ENCODE peak calls at places on chromosomes 13 and 19, in nine cellular contexts. B is ascending aorta, G is fibroblast of the aortic adventitia, Z is AG10803, C is kidney epithelial cell, X is hepatocyte, Q is upper lobe of right lung, N is HL-60, U is cardiac fibroblast. K is an unnamed sample.

GRCh38 chr13:43988302-43988701 is 108.6 kb downstream of the LACC1 start:
- DNase-seq in B (no peak), G (peak), Z (no peak), C (no peak), X (no peak), Q (no peak), N (no peak), U (peak), K (no peak)

GRCh38 chr19:48900477-48901452 is 653 bp downstream of the NUCB1 start:
- DNase-seq in B (no peak), G (peak), Z (peak), C (no peak), X (no peak), Q (no peak), N (peak), U (peak), K (no peak)

GRCh38 chr13:113573065-113573464 is 11.5 kb upstream of the TFDP1 start:
- DNase-seq in B (no peak), G (no peak), Z (no peak), C (no peak), X (no peak), Q (no peak), N (no peak), U (no peak), K (no peak)

GRCh38 chr19:13033819-13034611 is 38.7 kb downstream of the NFIX start:
- DNase-seq in B (peak), G (peak), Z (peak), C (no peak), X (peak), Q (peak), N (peak), U (peak), K (no peak)

GRCh38 chr19:16400911-16401675 is 70.7 kb downstream of the EPS15L1 start:
- DNase-seq in B (peak), G (peak), Z (peak), C (no peak), X (no peak), Q (no peak), N (no peak), U (no peak), K (no peak)

GRCh38 chr19:1123381-1123780 is 19.6 kb downstream of the GPX4 start:
- DNase-seq in B (no peak), G (no peak), Z (no peak), C (no peak), X (no peak), Q (no peak), N (no peak), U (no peak), K (no peak)

GRCh38 chr13:98997738-98998641 is 20.1 kb upstream of the DOCK9 start:
- DNase-seq in B (no peak), G (peak), Z (peak), C (peak), X (no peak), Q (no peak), N (no peak), U (no peak), K (no peak)

GRCh38 chr19:31109626-31110025 is 239.6 kb downstream of the TSHZ3 start:
- DNase-seq in B (no peak), G (no peak), Z (no peak), C (no peak), X (no peak), Q (no peak), N (no peak), U (no peak), K (no peak)

GRCh38 chr13:23993439-23993980 is 96.2 kb upstream of the C1QTNF9B start:
- DNase-seq in B (no peak), G (no peak), Z (no peak), C (no peak), X (no peak), Q (no peak), N (no peak), U (peak), K (no peak)

GRCh38 chr13:26482451-26483197 is 74.9 kb upstream of the WASF3 start:
- DNase-seq in B (peak), G (peak), Z (peak), C (no peak), X (peak), Q (no peak), N (peak), U (peak), K (no peak)

DNA sequence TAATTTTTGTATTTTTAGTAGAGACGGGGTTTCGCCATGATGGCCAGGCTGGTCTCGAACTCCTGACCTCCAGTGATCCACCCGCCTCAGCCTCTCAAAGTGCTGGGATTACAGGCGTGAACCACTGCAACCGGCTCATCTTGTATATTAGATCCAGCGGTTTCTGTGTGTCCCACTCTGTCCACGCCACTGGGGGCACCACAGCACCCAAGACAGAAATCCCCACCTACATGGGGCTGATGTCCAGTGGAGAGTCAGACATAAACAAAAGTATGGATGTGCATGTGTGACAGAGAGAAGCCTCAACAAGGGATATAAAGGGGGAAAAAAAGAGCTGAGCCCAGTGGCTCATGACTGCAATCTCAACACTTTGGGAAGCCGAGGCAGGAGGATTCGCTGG is 65.8 kb upstream of the ADGRE5 start:
- DNase-seq in B (no peak), G (no peak), Z (no peak), C (no peak), X (no peak), Q (no peak), N (no peak), U (no peak), K (no peak)
- TF ChIP-seq CTCF in B (no peak), G (peak), Z (peak), C (no peak), X (no peak), Q (no peak), N (no peak), U (no peak), K (peak)

GRCh38 chr19:56106993-56107392 is 14.1 kb downstream of the ZNF787 start:
- DNase-seq in B (no peak), G (no peak), Z (no peak), C (no peak), X (no peak), Q (no peak), N (no peak), U (no peak), K (no peak)

GRCh38 chr19:56106397-56106849 is 14.7 kb downstream of the ZNF787 start:
- DNase-seq in B (no peak), G (no peak), Z (no peak), C (no peak), X (no peak), Q (no peak), N (no peak), U (no peak), K (no peak)

GRCh38 chr19:56103027-56103614 is 18.0 kb downstream of the ZNF787 start:
- DNase-seq in B (no peak), G (no peak), Z (no peak), C (no peak), X (no peak), Q (no peak), N (no peak), U (no peak), K (no peak)

GRCh38 chr19:56104423-56104822 is 16.7 kb downstream of the ZNF787 start:
- DNase-seq in B (no peak), G (no peak), Z (no peak), C (no peak), X (no peak), Q (no peak), N (no peak), U (no peak), K (no peak)

GRCh38 chr19:56105090-56105701 is 15.9 kb downstream of the ZNF787 start:
- DNase-seq in B (peak), G (peak), Z (peak), C (peak), X (peak), Q (peak), N (peak), U (peak), K (peak)
- H3K4me3 ChIP-seq in B (peak), G (no peak), Z (no peak), C (no peak), X (no peak), Q (peak), N (no peak), U (no peak), K (peak)

GRCh38 chr19:50607874-50608785 is 31.6 kb downstream of the SYT3 start:
- DNase-seq in B (peak), G (peak), Z (peak), C (peak), X (peak), Q (peak), N (peak), U (peak), K (peak)
- TF ChIP-seq CTCF in B (peak), G (peak), Z (peak), C (peak), X (peak), Q (peak), N (no peak), U (peak), K (peak)

DNA sequence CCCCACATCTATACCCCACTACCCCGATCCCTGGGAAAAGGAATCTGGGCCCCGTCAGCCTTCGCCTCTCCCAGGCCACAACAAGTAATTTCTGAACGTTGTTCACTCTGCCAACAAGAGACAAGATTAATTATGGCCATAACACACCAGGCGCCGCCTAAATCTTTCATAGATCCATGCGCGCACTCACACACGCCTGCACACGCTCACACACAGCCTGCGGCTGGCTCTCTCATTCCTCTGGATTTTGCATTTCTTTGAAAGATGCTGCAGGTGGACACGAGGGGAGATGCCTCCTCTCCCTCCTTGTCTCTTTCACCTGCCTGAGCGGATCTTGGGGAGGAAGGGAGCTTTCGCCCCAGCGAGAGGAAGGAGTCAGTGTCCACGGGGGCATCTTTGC is 17.1 kb downstream of the ZNRF4 start:
- DNase-seq in B (no peak), G (no peak), Z (no peak), C (no peak), X (no peak), Q (no peak), N (no peak), U (no peak), K (no peak)
- H3K4me3 ChIP-seq in B (no peak), G (no peak), Z (no peak), C (no peak), X (no peak), Q (no peak), N (no peak), U (no peak), K (no peak)

GRCh38 chr19:38890686-38891085 is 8.7 kb downstream of the SIRT2 start:
- DNase-seq in B (no peak), G (no peak), Z (no peak), C (no peak), X (no peak), Q (no peak), N (no peak), U (no peak), K (no peak)
- TF ChIP-seq CTCF in B (no peak), G (no peak), Z (no peak), C (no peak), X (no peak), Q (no peak), N (no peak), U (no peak), K (no peak)

GRCh38 chr13:25136872-25137623 is 35.0 kb downstream of the AMER2 start:
- DNase-seq in B (no peak), G (no peak), Z (no peak), C (no peak), X (no peak), Q (no peak), N (no peak), U (no peak), K (no peak)

GRCh38 chr13:25135896-25136295 is 36.2 kb downstream of the AMER2 start:
- DNase-seq in B (no peak), G (no peak), Z (no peak), C (no peak), X (no peak), Q (no peak), N (no peak), U (no peak), K (no peak)

GRCh38 chr13:25130944-25131343 is 35.0 kb downstream of the PABPC3 start:
- DNase-seq in B (no peak), G (no peak), Z (no peak), C (no peak), X (no peak), Q (no peak), N (no peak), U (no peak), K (no peak)

GRCh38 chr13:25132021-25132420 is 36.1 kb downstream of the PABPC3 start:
- DNase-seq in B (no peak), G (no peak), Z (no peak), C (no peak), X (no peak), Q (no peak), N (no peak), U (no peak), K (no peak)

GRCh38 chr13:25132984-25133383 is 37.0 kb downstream of the PABPC3 start:
- DNase-seq in B (no peak), G (no peak), Z (no peak), C (no peak), X (no peak), Q (no peak), N (no peak), U (no peak), K (no peak)
- H3K4me3 ChIP-seq in B (no peak), G (no peak), Z (no peak), C (no peak), X (no peak), Q (no peak), N (no peak), U (no peak), K (no peak)

GRCh38 chr13:33728271-33729037 is 89.5 kb upstream of the RFC3 start:
- DNase-seq in B (peak), G (peak), Z (peak), C (no peak), X (no peak), Q (no peak), N (peak), U (peak), K (peak)

GRCh38 chr13:33735276-33735675 is 82.7 kb upstream of the RFC3 start:
- DNase-seq in B (no peak), G (no peak), Z (no peak), C (no peak), X (no peak), Q (no peak), N (no peak), U (no peak), K (no peak)

GRCh38 chr13:33727356-33728083 is 90.4 kb upstream of the RFC3 start:
- DNase-seq in B (no peak), G (peak), Z (no peak), C (no peak), X (no peak), Q (no peak), N (no peak), U (no peak), K (no peak)

GRCh38 chr13:33725340-33725739 is 92.6 kb upstream of the RFC3 start:
- DNase-seq in B (no peak), G (no peak), Z (no peak), C (no peak), X (no peak), Q (no peak), N (no peak), U (no peak), K (no peak)

GRCh38 chr13:33730147-33730546 is 87.8 kb upstream of the RFC3 start:
- DNase-seq in B (no peak), G (no peak), Z (no peak), C (no peak), X (no peak), Q (no peak), N (peak), U (no peak), K (no peak)
- TF ChIP-seq CTCF in B (no peak), G (no peak), Z (no peak), C (no peak), X (no peak), Q (no peak), N (no peak), U (no peak), K (no peak)

GRCh38 chr19:45960595-45961235 is 12.9 kb downstream of the NOVA2 start:
- DNase-seq in B (no peak), G (no peak), Z (no peak), C (no peak), X (no peak), Q (no peak), N (no peak), U (no peak), K (no peak)
- H3K4me3 ChIP-seq in B (no peak), G (no peak), Z (no peak), C (no peak), X (no peak), Q (no peak), N (no peak), U (no peak), K (no peak)

DNA sequence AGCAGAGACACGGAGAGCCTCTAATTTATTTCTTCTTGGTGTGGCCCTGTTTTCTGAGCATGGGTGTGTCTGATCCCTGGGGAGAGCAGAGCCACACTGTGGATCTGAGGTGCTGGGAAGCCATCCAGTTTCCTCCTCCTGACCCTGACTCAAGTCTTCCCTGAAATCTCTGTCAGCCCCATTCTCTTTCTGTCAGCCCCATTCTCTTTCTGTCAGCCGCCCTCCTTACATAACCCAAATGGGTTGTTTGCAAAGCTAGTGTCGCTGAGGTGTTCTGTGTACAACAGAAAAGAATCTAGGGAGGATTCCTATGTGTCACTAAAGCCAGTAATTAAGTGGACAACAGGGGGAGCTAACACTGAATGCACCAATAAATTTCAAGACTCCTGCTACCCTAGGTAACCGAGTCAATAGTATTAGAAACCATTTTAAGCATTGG is 50.2 kb downstream of the LRCH1 start:
- DNase-seq in B (no peak), G (peak), Z (peak), C (no peak), X (no peak), Q (no peak), N (no peak), U (peak), K (no peak)
- TF ChIP-seq CTCF in B (no peak), G (peak), Z (peak), C (peak), X (peak), Q (peak), N (no peak), U (peak), K (peak)

K was measured in epithelial cell of proximal tubule.